ENCODE peak calls at places on chromosomes 11 and 22, in nine cellular contexts. Y is left lung; W is HuH-7; U is ureter; C is NCI-H345; Q is GM04504; D is activated gamma-delta T cell treated with Interleukin-2 at 50 U/mL for 16 hours; S is GM10248; J is stimulated activated CD4-positive, alpha-beta T cell treated with anti-CD3 and anti-CD28 coated beads, Interleukin-1b, Interleukin-23, amount 100 ng/mL, for 24 hours. T is an unnamed sample.

GRCh38 chr11:33375688-33376311 is 118.6 kb downstream of the HIPK3 start:
- DNase-seq in D (no peak), W (no peak), S (peak; percentile 44), Y (peak; percentile 55), C (peak; percentile 40), J (no peak), Q (no peak), U (no peak), T (no peak)

GRCh38 chr22:49024775-49025440 is 802.8 kb downstream of the BRD1 start:
- DNase-seq in J (no peak), W (no peak), D (no peak), Q (no peak), U (no peak), Y (peak; percentile 55), S (no peak), C (no peak), T (no peak)

GRCh38 chr11:69240332-69241074 is 53.5 kb upstream of the MYEOV start:
- DNase-seq in Q (no peak), J (no peak), S (no peak), C (no peak), U (peak; percentile 36), Y (no peak), D (no peak), W (peak; percentile 73), T (no peak)

GRCh38 chr11:66462911-66463310 is 3.8 kb upstream of the PELI3 start:
- DNase-seq in W (peak; percentile 30), U (no peak), Y (no peak), C (no peak), J (no peak), Q (no peak), S (no peak), D (no peak), T (no peak)

GRCh38 chr11:129973809-129974208 is 28.8 kb downstream of the PRDM10 start:
- DNase-seq in Q (no peak), D (no peak), W (peak; percentile 51), C (no peak), S (no peak), Y (peak; percentile 79), U (no peak), J (no peak), T (no peak)

GRCh38 chr11:20647976-20648565 is 21.3 kb upstream of the NELL1 start:
- DNase-seq in Y (no peak), C (peak; percentile 76), S (peak; percentile 64), W (peak; percentile 50), J (peak; percentile 4), Q (peak; percentile 20), D (peak; percentile 30), U (peak; percentile 56), T (peak; percentile 22)

GRCh38 chr11:79039122-79039521 is 401.7 kb downstream of the TENM4 start:
- DNase-seq in D (no peak), J (no peak), S (no peak), Y (no peak), Q (no peak), U (no peak), C (no peak), W (no peak), T (peak; percentile 23)

GRCh38 chr11:61054927-61055562 is 47.2 kb upstream of the CD5 start:
- DNase-seq in S (no peak), J (no peak), W (no peak), D (no peak), Q (no peak), C (no peak), U (no peak), Y (no peak), T (no peak)

T was measured in stromal cell of bone marrow.